ENCODE peak calls at places on chromosomes 13 and 19, in five cellular contexts. J is SW 1271; Q is stimulated activated CD8-positive, alpha-beta memory T cell treated with anti-CD3 and anti-CD28 coated beads, Interleukin-2, amount 100 ng/mL, for 48 hours; G is T-helper 17 cell; F is caudate nucleus. L is an unnamed sample.

GRCh38 chr19:46988614-46989230 is 30.9 kb upstream of the NPAS1 start:
- DNase-seq in J (no peak), Q (no peak), G (no peak), F (no peak), L (no peak)

GRCh38 chr19:42246869-42247630 is 4.6 kb upstream of the GSK3A start:
- DNase-seq in F (no peak), Q (no peak), J (no peak), G (no peak), L (no peak)

GRCh38 chr19:46776927-46777911 is 11.2 kb downstream of the SLC1A5 start:
- DNase-seq in J (no peak), G (no peak), Q (peak), F (no peak), L (no peak)

GRCh38 chr19:55305491-55305890 is 19.6 kb downstream of the TMEM150B start:
- DNase-seq in Q (peak), G (peak), J (no peak), F (no peak), L (no peak)

GRCh38 chr19:35773020-35773809 is 2.1 kb upstream of the ARHGAP33 start:
- DNase-seq in F (no peak), Q (no peak), J (no peak), G (no peak), L (no peak)

GRCh38 chr13:53250272-53250875 is 221.8 kb downstream of the OLFM4 start:
- DNase-seq in G (no peak), F (no peak), Q (no peak), J (peak), L (peak)

GRCh38 chr19:6677495-6677894 is 7.5 kb upstream of the TNFSF14 start:
- DNase-seq in Q (no peak), F (no peak), J (no peak), G (no peak), L (no peak)

GRCh38 chr13:43408274-43408673 is 378.5 kb downstream of the ENOX1 start:
- DNase-seq in J (no peak), G (no peak), F (no peak), Q (no peak), L (no peak)

GRCh38 chr19:19386373-19386869 is 19.1 kb upstream of the GATAD2A start:
- DNase-seq in G (peak), Q (no peak), J (no peak), F (no peak), L (no peak)

GRCh38 chr13:71880753-71881541 is 13.9 kb upstream of the DACH1 start:
- DNase-seq in F (no peak), J (no peak), Q (no peak), G (no peak), L (no peak)

GRCh38 chr13:32537580-32538233 is 888 bp downstream of the N4BP2L2 start:
- DNase-seq in F (no peak), J (peak), G (peak), Q (peak), L (peak)

GRCh38 chr19:54470276-54470887 is 2.7 kb downstream of the CDC42EP5 start:
- DNase-seq in F (no peak), G (no peak), J (no peak), Q (no peak), L (no peak)

GRCh38 chr19:38383743-38384142 is 4.1 kb downstream of the GGN start:
- DNase-seq in Q (no peak), F (no peak), G (no peak), J (no peak), L (no peak)

GRCh38 chr19:37928527-37929286 is 21.7 kb downstream of the SIPA1L3 start:
- DNase-seq in G (no peak), J (no peak), Q (no peak), F (no peak), L (no peak)

L was measured in putamen.